ENCODE peak calls at places on chromosomes 6 and 20, in four cellular contexts. F is ovary, T is uterus, Y is left ventricle myocardium inferior. E is an unnamed sample.
A peak's percentile ranks its signal among the peaks of the same experiment; 100 is the strongest.

GRCh38 chr6:89339565-89339964 is 13.0 kb downstream of the UBE2J1 start:
- DNase-seq in F (no peak), T (no peak), Y (no peak), E (no peak)

GRCh38 chr6:114135348-114136002 is 164.5 kb upstream of the HDAC2 start:
- DNase-seq in F (no peak), T (no peak), Y (no peak), E (peak; percentile 16)

GRCh38 chr6:116271309-116271708 is 8.4 kb downstream of the TSPYL1 start:
- DNase-seq in F (no peak), T (no peak), Y (no peak), E (no peak)

GRCh38 chr20:47726632-47727031 is 58.6 kb downstream of the SULF2 start:
- DNase-seq in F (no peak), T (no peak), Y (no peak), E (no peak)

GRCh38 chr6:9254251-9254650 is 818.9 kb upstream of the SLC35B3 start:
- DNase-seq in F (no peak), T (no peak), Y (no peak), E (no peak)

GRCh38 chr6:125950293-125950692 is 6.3 kb upstream of the HINT3 start:
- DNase-seq in F (no peak), T (no peak), Y (no peak), E (no peak)

GRCh38 chr20:36104244-36104643 is 50.3 kb upstream of the EPB41L1 start:
- DNase-seq in F (no peak), T (no peak), Y (no peak), E (no peak)

GRCh38 chr20:47574616-47575401 is 73.1 kb downstream of the NCOA3 start:
- DNase-seq in F (no peak), T (no peak), Y (no peak), E (no peak)

GRCh38 chr20:44113642-44113945 is 73.4 kb downstream of the JPH2 start:
- DNase-seq in F (no peak), T (no peak), Y (no peak), E (no peak)

GRCh38 chr6:150599199-150600002 is at the start of gene PLEKHG1:
- DNase-seq in F (peak; percentile 69), T (peak; percentile 69), Y (peak; percentile 80), E (peak; percentile 20)

GRCh38 chr20:21436186-21436585 is 38.9 kb upstream of the NKX2-4 start:
- DNase-seq in F (no peak), T (no peak), Y (no peak), E (no peak)

GRCh38 chr6:163404825-163405265 is 9.7 kb upstream of the QKI start:
- DNase-seq in F (no peak), T (no peak), Y (no peak), E (no peak)

GRCh38 chr20:57164872-57165271 is 101.6 kb downstream of the BMP7 start:
- DNase-seq in F (no peak), T (no peak), Y (no peak), E (no peak)

GRCh38 chr20:2800590-2801458 is at the start of gene CPXM1:
- DNase-seq in F (no peak), T (no peak), Y (no peak), E (no peak)

GRCh38 chr20:3935956-3936340 is 46.8 kb downstream of the PANK2 start:
- DNase-seq in F (no peak), T (no peak), Y (no peak), E (no peak)

GRCh38 chr6:7784706-7785105 is 58.8 kb downstream of the BMP6 start:
- DNase-seq in F (no peak), T (no peak), Y (no peak), E (no peak)

GRCh38 chr6:79134699-79135474 is 56.8 kb upstream of the PHIP start:
- DNase-seq in F (no peak), T (no peak), Y (no peak), E (no peak)
- TF ChIP-seq CTCF in F (no peak), T (no peak), Y (no peak), E (no peak)

DNA sequence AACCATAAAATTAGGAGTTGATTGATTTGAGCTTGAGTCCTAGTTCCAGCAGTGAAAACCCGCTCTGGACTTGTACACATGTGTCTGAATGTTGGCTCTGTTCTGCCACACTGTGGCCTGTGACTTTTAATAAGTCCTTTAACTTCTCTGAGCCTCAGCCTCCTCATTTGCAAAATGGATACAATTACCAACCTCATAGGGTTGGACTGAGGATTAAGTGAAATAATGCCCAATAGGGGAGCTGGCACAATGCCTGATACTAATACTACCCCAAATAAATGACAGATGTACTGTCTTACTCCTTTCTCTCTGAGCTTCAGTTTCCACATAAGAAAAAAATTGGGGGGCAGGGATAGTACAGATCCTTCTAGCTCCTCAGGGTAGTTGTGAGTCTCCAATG is 92.6 kb upstream of the RIPOR2 start:
- DNase-seq in F (no peak), T (no peak), Y (no peak), E (no peak)
- H3K4me1 ChIP-seq in F (no peaks in the 10 kb centered on the region), T (no peaks in the 10 kb centered on the region), Y (no peaks in the 10 kb centered on the region), E (no peaks in the 10 kb centered on the region)

DNA sequence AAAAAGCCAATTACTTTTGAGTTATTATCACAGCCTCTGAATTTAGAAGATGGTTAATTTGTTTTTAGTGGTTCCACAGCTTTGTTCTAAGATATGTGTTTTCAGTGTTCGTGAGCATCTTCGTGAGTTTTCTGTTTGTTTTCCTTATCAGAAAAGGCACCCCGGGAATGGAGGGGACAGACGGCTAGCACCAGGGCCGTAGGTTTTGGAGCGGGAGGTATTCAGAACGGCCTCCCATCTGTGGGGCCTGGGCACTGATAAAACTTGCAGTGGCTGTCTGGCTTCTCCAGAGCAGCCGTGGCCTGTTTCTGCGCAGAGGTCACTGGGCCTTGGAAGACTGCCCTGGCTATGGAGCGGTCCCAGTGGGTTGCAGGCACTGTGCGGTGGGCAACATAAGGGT is 215.2 kb downstream of the ARID1B start:
- DNase-seq in F (peak; percentile 53), T (no peak), Y (peak; percentile 34), E (no peak)
- TF ChIP-seq CTCF in F (no peak), T (no peak), Y (no peak), E (no peak)

DNA sequence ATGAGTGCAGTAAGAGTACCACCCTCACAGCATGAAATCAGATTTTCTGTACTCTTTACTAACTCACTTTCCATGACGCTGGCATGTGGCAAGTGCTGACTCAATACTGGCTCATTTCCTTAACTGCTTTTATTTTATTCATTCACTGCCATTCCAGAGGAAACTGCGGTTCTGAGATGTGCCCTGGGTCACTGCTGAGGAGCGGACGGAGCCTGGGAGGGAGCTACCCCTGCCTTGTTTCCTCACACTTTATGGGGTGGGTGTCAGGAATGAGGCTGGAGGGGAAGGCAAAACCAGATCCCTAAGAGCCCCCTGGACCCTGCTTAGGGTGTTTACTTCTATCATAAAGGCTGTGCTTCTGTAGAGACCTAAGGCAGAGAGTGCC is 14.4 kb downstream of the NT5E start:
- DNase-seq in F (no peak), T (peak; percentile 36), Y (no peak), E (no peak)
- H3K4me1 ChIP-seq in F (peaks cover 15% of the 10 kb centered on the region), T (peaks cover 8% of the 10 kb centered on the region), Y (peaks cover 36% of the 10 kb centered on the region), E (peaks cover 6% of the 10 kb centered on the region)

GRCh38 chr6:156280131-156280530 is 497.0 kb upstream of the ARID1B start:
- DNase-seq in F (no peak), T (no peak), Y (no peak), E (no peak)

GRCh38 chr6:156282087-156282486 is 495.1 kb upstream of the ARID1B start:
- DNase-seq in F (no peak), T (no peak), Y (no peak), E (no peak)

GRCh38 chr6:156279306-156279969 is 497.7 kb upstream of the ARID1B start:
- DNase-seq in F (no peak), T (no peak), Y (no peak), E (no peak)

DNA sequence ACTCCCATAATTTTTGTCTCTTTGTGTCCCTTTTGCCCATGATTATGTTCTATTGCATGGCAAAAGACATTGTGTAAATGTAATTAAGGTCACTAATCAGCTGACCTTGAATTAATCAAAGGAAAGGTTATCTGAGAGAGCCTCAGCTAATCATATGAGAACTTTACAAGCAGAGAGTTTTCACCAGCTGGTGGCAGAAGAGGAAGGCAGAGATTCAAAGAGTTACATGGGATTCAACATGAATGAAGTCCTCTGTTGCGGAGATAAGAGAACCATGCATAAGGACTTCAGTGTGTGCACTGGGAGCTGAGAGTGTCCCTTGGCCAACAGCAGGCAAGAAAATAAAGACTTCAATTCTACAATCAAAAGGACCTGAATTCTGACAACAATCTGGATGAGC is 494.1 kb upstream of the ARID1B start:
- DNase-seq in F (no peak), T (no peak), Y (no peak), E (no peak)
- TF ChIP-seq CTCF in F (no peak), T (no peak), Y (no peak), E (no peak)

GRCh38 chr6:44257007-44257752 is at the start of gene SLC35B2:
- DNase-seq in F (peak; percentile 87), T (peak; percentile 74), Y (peak; percentile 65), E (peak; percentile 58)

GRCh38 chr6:44257753-44258324 is 511 bp upstream of the SLC35B2 start:
- DNase-seq in F (no peak), T (no peak), Y (no peak), E (no peak)

GRCh38 chr6:44260011-44260410 is 2.7 kb upstream of the SLC35B2 start:
- DNase-seq in F (peak; percentile 32), T (no peak), Y (no peak), E (no peak)

GRCh38 chr6:44258325-44258863 is 1.1 kb upstream of the SLC35B2 start:
- DNase-seq in F (peak; percentile 41), T (peak; percentile 14), Y (no peak), E (no peak)

DNA sequence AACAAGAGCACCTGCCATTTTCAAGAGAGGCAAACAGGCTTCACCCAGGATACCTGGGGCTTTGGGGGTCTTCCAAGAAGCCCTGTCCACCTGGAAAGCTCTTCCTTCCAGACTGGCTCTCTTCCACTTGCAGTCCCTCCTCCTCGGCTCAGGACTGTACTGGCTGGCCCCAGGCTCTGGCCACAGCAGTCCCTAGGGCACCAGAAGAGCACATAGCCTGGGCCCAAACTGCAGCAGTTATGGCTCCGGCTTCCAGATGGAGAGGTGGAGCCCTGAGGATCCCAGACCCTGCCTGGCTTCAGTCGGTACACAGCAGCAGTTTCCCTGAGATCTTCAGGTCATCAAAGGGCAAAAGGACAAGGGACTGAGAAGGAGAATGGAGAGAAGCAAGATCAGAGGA is 1.6 kb upstream of the SLC35B2 start:
- DNase-seq in F (no peak), T (no peak), Y (no peak), E (no peak)
- H3K4me1 ChIP-seq in F (peaks cover 6% of the 10 kb centered on the region), T (no peaks in the 10 kb centered on the region), Y (peaks cover 55% of the 10 kb centered on the region), E (peaks cover 20% of the 10 kb centered on the region)

DNA sequence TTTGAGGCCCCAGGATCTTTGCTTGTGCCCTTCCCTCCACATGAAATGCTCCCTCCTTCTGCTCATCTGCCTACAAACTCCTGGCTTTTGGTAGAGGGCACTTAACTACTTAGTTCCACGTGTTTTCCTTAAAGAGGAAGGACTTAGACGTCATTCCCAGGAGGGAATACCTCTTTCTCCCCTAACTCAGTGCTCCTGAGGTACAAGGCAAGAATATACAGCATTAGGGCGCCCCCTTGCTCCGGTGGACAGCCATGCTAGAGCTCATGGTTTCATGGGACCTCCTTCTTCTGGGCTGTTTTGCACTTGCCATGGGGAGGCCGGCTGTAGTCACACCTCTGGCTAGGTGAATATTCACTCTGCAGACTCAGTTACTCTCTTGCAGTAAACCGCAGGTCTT is 93.8 kb upstream of the LY86 start:
- DNase-seq in F (no peak), T (no peak), Y (peak; percentile 60), E (no peak)
- TF ChIP-seq CTCF in F (no peak), T (no peak), Y (peak; percentile 72), E (peak; percentile 13)

GRCh38 chr20:17856837-17857605 is 111.6 kb downstream of the SNX5 start:
- DNase-seq in F (no peak), T (no peak), Y (no peak), E (no peak)
- H3K4me1 ChIP-seq in F (peaks cover 9% of the 10 kb centered on the region), T (no peaks in the 10 kb centered on the region), Y (peaks cover 17% of the 10 kb centered on the region), E (no peaks in the 10 kb centered on the region)

E was measured in gastrocnemius medialis.